ENCODE peak calls at places on chromosomes 16 and 17, in nine cellular contexts. M is skeletal muscle cell; Y is naive thymus-derived CD4-positive, alpha-beta T cell; S is thoracic aorta; U is choroid plexus epithelial cell; W is brain microvascular endothelial cell; Z is prostate gland; G is GM23338; L is AG09309. X is an unnamed sample.

GRCh38 chr17:51150932-51151331 is 2.4 kb upstream of the NME1 start:
- DNase-seq in Z (no peak), U (no peak), G (no peak), S (no peak), Y (no peak), L (no peak), M (no peak), W (no peak), X (no peak)

GRCh38 chr16:46839986-46840443 is 9.0 kb upstream of the C16orf87 start:
- DNase-seq in U (no peak), G (no peak), Z (no peak), L (no peak), S (no peak), M (no peak), W (no peak), Y (no peak), X (no peak)

GRCh38 chr16:69410285-69410990 is 14.0 kb upstream of the CYB5B start:
- DNase-seq in G (no peak), U (peak), S (no peak), Y (no peak), W (peak), M (no peak), Z (no peak), L (no peak), X (peak)

GRCh38 chr16:89537549-89537925 is 22.9 kb upstream of the RPL13 start:
- DNase-seq in Y (no peak), S (no peak), G (no peak), U (no peak), L (no peak), Z (no peak), W (no peak), M (no peak), X (no peak)

GRCh38 chr17:69451416-69452394 is 37.2 kb downstream of the MAP2K6 start:
- DNase-seq in M (no peak), Y (no peak), W (no peak), G (peak), L (no peak), U (no peak), S (no peak), Z (no peak), X (no peak)

GRCh38 chr16:87295259-87295658 is 21.9 kb downstream of the C16orf95 start:
- DNase-seq in W (no peak), G (peak), S (no peak), L (no peak), Y (no peak), Z (no peak), U (peak), M (no peak), X (no peak)

GRCh38 chr17:19755392-19755791 is 7.3 kb upstream of the ALDH3A1 start:
- DNase-seq in Y (no peak), W (no peak), G (no peak), S (no peak), Z (no peak), M (no peak), U (no peak), L (no peak), X (no peak)

GRCh38 chr16:88809068-88809675 is 2.6 kb downstream of the APRT start:
- DNase-seq in Y (no peak), U (no peak), G (no peak), S (no peak), Z (no peak), L (no peak), M (no peak), W (no peak), X (no peak)

GRCh38 chr16:27286446-27286845 is 17.9 kb upstream of the NSMCE1 start:
- DNase-seq in L (peak), G (no peak), U (peak), W (peak), S (peak), Y (no peak), Z (no peak), M (peak), X (peak)

GRCh38 chr17:35376245-35376644 is 2.8 kb upstream of the SLFN11 start:
- DNase-seq in M (peak), W (no peak), Z (no peak), U (peak), L (no peak), S (no peak), Y (no peak), G (no peak), X (no peak)

GRCh38 chr17:64534187-64534586 is 27.4 kb downstream of the CEP95 start:
- DNase-seq in S (no peak), L (no peak), Z (no peak), M (no peak), G (no peak), W (no peak), U (no peak), Y (no peak), X (no peak)

GRCh38 chr16:11139624-11140375 is 116.2 kb downstream of the SOCS1 start:
- DNase-seq in M (no peak), U (no peak), S (no peak), Y (peak), Z (no peak), G (no peak), W (no peak), L (no peak), X (no peak)

GRCh38 chr16:71670537-71670936 is 44.6 kb downstream of the MARVELD3 start:
- DNase-seq in S (no peak), G (no peak), U (no peak), Y (no peak), Z (no peak), W (no peak), M (no peak), L (no peak), X (no peak)

GRCh38 chr16:80994451-80994850 is 12.2 kb downstream of the CMC2 start:
- DNase-seq in L (no peak), S (no peak), G (no peak), Y (no peak), Z (no peak), U (peak), W (no peak), M (no peak), X (peak)

GRCh38 chr17:74823176-74823495 is 36.5 kb downstream of the GRIN2C start:
- DNase-seq in L (no peak), G (no peak), Z (no peak), S (no peak), W (no peak), Y (no peak), U (no peak), M (no peak), X (no peak)

GRCh38 chr17:17235212-17236174 is 1.5 kb downstream of the FLCN start:
- DNase-seq in G (no peak), U (peak), S (no peak), Z (no peak), L (no peak), M (no peak), Y (no peak), W (peak), X (peak)

GRCh38 chr17:51472670-51473069 is 212.3 kb downstream of the UTP18 start:
- DNase-seq in Y (no peak), U (no peak), W (no peak), M (no peak), L (no peak), S (no peak), Z (no peak), G (no peak), X (no peak)

DNA sequence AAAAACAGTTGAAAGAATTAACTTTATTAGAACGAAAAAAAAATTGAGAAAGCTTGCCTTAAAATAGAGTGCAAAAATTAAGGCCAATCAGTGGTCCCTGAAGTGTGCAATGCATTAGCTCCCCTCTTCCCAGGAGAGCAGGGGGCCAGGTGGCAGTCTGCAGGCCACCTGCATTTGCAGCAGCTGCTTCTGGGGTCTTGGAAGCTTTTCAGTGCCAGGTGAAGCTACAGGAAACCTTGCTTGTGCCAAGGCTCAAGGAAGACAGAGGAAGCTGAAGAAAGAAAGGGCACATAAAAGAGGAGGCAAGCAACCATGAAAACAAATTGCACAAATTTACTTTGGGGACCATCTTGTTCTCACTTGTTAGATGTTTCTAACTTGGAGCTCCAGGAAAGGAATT is 50.5 kb upstream of the MTMR4 start:
- DNase-seq in U (no peak), Y (no peak), L (no peak), W (no peak), S (no peak), M (no peak), G (no peak), Z (no peak), X (no peak)
- H3K4me3 ChIP-seq in U (no peak), Y (no peak), L (no peak), W (no peak), S (no peak), M (no peak), G (no peak), Z (no peak), X (no peak)

DNA sequence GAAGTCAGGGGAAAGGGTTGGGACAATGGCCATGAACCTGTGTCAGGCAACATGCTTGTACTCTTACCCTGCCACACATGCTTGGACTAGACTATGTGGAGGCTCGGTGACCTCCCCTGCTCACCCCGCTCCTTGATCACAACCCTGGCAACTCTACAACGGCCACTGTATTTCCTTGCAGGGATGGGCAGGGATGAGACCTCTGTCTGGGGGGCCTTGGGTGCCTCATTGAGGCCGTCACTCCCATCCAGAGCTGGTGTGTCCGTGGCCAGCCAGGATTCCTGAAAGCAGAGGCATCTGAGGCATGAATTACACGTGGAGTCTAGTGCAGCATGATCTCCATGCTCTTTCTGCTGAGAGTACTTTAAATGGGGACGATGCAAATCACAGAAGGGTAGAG is 948 bp downstream of the PLA2G15 start:
- DNase-seq in Y (no peak), W (no peak), U (no peak), M (no peak), L (no peak), G (no peak), S (no peak), Z (no peak), X (no peak)
- H3K4me3 ChIP-seq in Y (peak), W (peak), U (peak), M (peak), L (peak), G (peak), S (peak), Z (no peak), X (peak)

GRCh38 chr17:46979023-46979870 is at the start of gene RPRML:
- DNase-seq in M (no peak), Z (no peak), G (peak), L (no peak), U (peak), Y (no peak), W (no peak), S (no peak), X (peak)
- H3K4me3 ChIP-seq in M (peak), Z (peak), G (peak), L (peak), U (peak), Y (peak), W (peak), S (peak), X (peak)

GRCh38 chr16:5615868-5616642 is 518.5 kb upstream of the EEF2KMT start:
- DNase-seq in L (no peak), G (peak), M (no peak), Y (peak), W (no peak), Z (no peak), U (no peak), S (no peak), X (peak)
- H3K4me3 ChIP-seq in L (no peak), G (peak), M (no peak), Y (no peak), W (no peak), Z (no peak), U (no peak), S (no peak), X (no peak)

X was measured in adipocyte.